ENCODE peak calls at places on chromosomes 5 and 9, in six cellular contexts. R is SK-MEL-5; E is substantia nigra; W is stimulated activated CD4-positive, alpha-beta T cell treated with anti-CD3 and anti-CD28 coated beads, Interleukin-4, amount 100 ng/mL, for 1 hour; Z is keratinocyte; M is Kasumi-1. U is an unnamed sample.

GRCh38 chr5:179825655-179826182 is 5.0 kb downstream of the SQSTM1 start:
- DNase-seq in R (no peak), E (no peak), W (no peak), Z (no peak), M (no peak), U (no peak)

GRCh38 chr5:53071738-53072137 is 37.8 kb downstream of the MOCS2 start:
- DNase-seq in R (no peak), E (no peak), W (no peak), Z (no peak), M (no peak), U (no peak)

GRCh38 chr9:10704720-10705119 is 91.9 kb upstream of the PTPRD start:
- DNase-seq in R (no peak), E (no peak), W (no peak), Z (no peak), M (no peak), U (no peak)

GRCh38 chr5:154756871-154757646 is 1.9 kb downstream of the LARP1 start:
- DNase-seq in R (no peak), E (peak), W (peak), Z (no peak), M (no peak), U (peak)

GRCh38 chr9:110197330-110198187 is 10.4 kb downstream of the C9orf152 start:
- DNase-seq in R (no peak), E (no peak), W (no peak), Z (no peak), M (no peak), U (no peak)

GRCh38 chr5:138449501-138450239 is 10.8 kb downstream of the REEP2 start:
- DNase-seq in R (peak), E (peak), W (peak), Z (no peak), M (peak), U (peak)

GRCh38 chr5:79093762-79094161 is 17.8 kb upstream of the BHMT start:
- DNase-seq in R (no peak), E (no peak), W (no peak), Z (no peak), M (no peak), U (no peak)

GRCh38 chr9:3342159-3342777 is 183.5 kb downstream of the RFX3 start:
- DNase-seq in R (peak), E (no peak), W (no peak), Z (no peak), M (no peak), U (no peak)

GRCh38 chr9:82563841-82564240 is 499.1 kb downstream of the RASEF start:
- DNase-seq in R (no peak), E (no peak), W (no peak), Z (no peak), M (no peak), U (no peak)

GRCh38 chr5:167352801-167353200 is 938.6 kb upstream of the WWC1 start:
- DNase-seq in R (peak), E (no peak), W (no peak), Z (no peak), M (no peak), U (no peak)

GRCh38 chr5:78621269-78621871 is 27.2 kb downstream of the LHFPL2 start:
- DNase-seq in R (no peak), E (no peak), W (no peak), Z (no peak), M (no peak), U (no peak)

GRCh38 chr9:2344436-2344835 is 277.2 kb upstream of the VLDLR start:
- DNase-seq in R (no peak), E (no peak), W (no peak), Z (no peak), M (no peak), U (no peak)

GRCh38 chr5:58871648-58872242 is 288.9 kb downstream of the RAB3C start:
- DNase-seq in R (peak), E (no peak), W (no peak), Z (no peak), M (peak), U (no peak)

GRCh38 chr5:157549954-157550549 is 25.5 kb downstream of the ADAM19 start:
- DNase-seq in R (no peak), E (no peak), W (no peak), Z (no peak), M (no peak), U (no peak)

GRCh38 chr9:95111716-95112115 is 205.8 kb downstream of the FANCC start:
- DNase-seq in R (no peak), E (no peak), W (no peak), Z (no peak), M (no peak), U (no peak)